ENCODE peak calls at places on chromosomes 12 and 14, in four cellular contexts. Z, B, R and G are unnamed samples.

GRCh38 chr14:75044322-75044721 is 6.9 kb downstream of the MLH3 start:
- DNase-seq in R (no peak), B (no peak), Z (no peak), G (no peak)

GRCh38 chr12:116924558-116925453 is 14.1 kb downstream of the FBXW8 start:
- DNase-seq in R (no peak), Z (peak), B (no peak), G (peak)

GRCh38 chr12:51593539-51593938 is 2.5 kb downstream of the SCN8A start:
- DNase-seq in Z (peak), B (no peak), R (no peak), G (no peak)

GRCh38 chr12:89243786-89244185 is 108.5 kb downstream of the DUSP6 start:
- DNase-seq in B (no peak), Z (no peak), R (no peak), G (no peak)

GRCh38 chr14:32552766-32553165 is 223.7 kb downstream of the AKAP6 start:
- DNase-seq in B (no peak), R (no peak), Z (no peak), G (no peak)

GRCh38 chr14:101241147-101241546 is 320.1 kb upstream of the DIO3 start:
- DNase-seq in R (no peak), B (no peak), Z (no peak), G (no peak)

GRCh38 chr12:120649442-120650248 is 9.2 kb downstream of the CABP1 start:
- DNase-seq in R (no peak), Z (no peak), B (no peak), G (no peak)

GRCh38 chr12:99131761-99132199 is 486.7 kb downstream of the APAF1 start:
- DNase-seq in R (no peak), B (peak), Z (no peak), G (no peak)

GRCh38 chr14:91058017-91058675 is 2.3 kb downstream of the RPS6KA5 start:
- DNase-seq in R (no peak), Z (no peak), B (no peak), G (no peak)

GRCh38 chr12:103801709-103802585 is 39.1 kb downstream of the NT5DC3 start:
- DNase-seq in Z (peak), R (no peak), B (no peak), G (no peak)

GRCh38 chr12:75086086-75087038 is 123.3 kb downstream of the KCNC2 start:
- DNase-seq in Z (no peak), B (no peak), R (no peak), G (no peak)

GRCh38 chr14:68564826-68565760 is 227.8 kb downstream of the ZFP36L1 start:
- DNase-seq in B (no peak), R (no peak), Z (peak), G (peak)

GRCh38 chr14:33948143-33948962 is 2.5 kb downstream of the EGLN3 start:
- DNase-seq in Z (no peak), R (no peak), B (no peak), G (no peak)
- TF ChIP-seq SIN3A in Z (no peak), R (no peak), B (no peak), G (no peak)

GRCh38 chr12:27619308-27619707 is 76.9 kb upstream of the REP15 start:
- DNase-seq in R (peak), B (no peak), Z (peak), G (no peak)
- TF ChIP-seq SIN3A in R (no peak), B (no peak), Z (no peak), G (no peak)

GRCh38 chr12:4114986-4115385 is 158.6 kb upstream of the CCND2 start:
- DNase-seq in B (no peak), R (no peak), Z (no peak), G (no peak)
- TF ChIP-seq SIN3A in B (no peak), R (no peak), Z (no peak), G (no peak)

GRCh38 chr12:34526946-34527345 is 504.6 kb downstream of the ALG10 start:
- DNase-seq in B (no peak), R (peak), Z (no peak), G (no peak)
- TF ChIP-seq SIN3A in B (no peak), R (no peak), Z (no peak), G (no peak)